ENCODE peak calls at places on chromosomes 16 and 17, in nine cellular contexts. I is left ventricle myocardium inferior; F is HTR-8/SVneo; Y is T1000; P is stimulated activated CD4-positive, alpha-beta T cell treated with anti-CD3 and anti-CD28 coated beads, Interleukin-2, amount 100 ng/mL, for 24 hours; V is activated T-helper 1 cell treated with anti-CD3 and anti-CD28 coated beads, Interleukin-2, amount 50 U/mL, for 16 hours; Q is stimulated activated CD8-positive, alpha-beta memory T cell treated with anti-CD3 and anti-CD28 coated beads, Interleukin-15, amount 100 ng/mL, for 24 hours; E is NCI-H1105 treated with DMSO at 0.1 percent for 48 hours; G is NCI-H1092. X is an unnamed sample.
A peak's percentile ranks its signal among the peaks of the same experiment; 100 is the strongest.

GRCh38 chr16:19299565-19299964 is 14.0 kb downstream of the CLEC19A start:
- DNase-seq in F (no peak), G (no peak), Q (no peak), Y (no peak), P (no peak), E (no peak), V (no peak), I (no peak), X (no peak)

GRCh38 chr17:47324224-47325020 is 667 bp downstream of the EFCAB13 start:
- DNase-seq in V (peak; percentile 7), I (peak; percentile 65), Y (peak; percentile 60), E (peak; percentile 77), P (peak; percentile 51), F (peak; percentile 50), G (peak; percentile 26), Q (no peak), X (no peak)

GRCh38 chr17:73710095-73710592 is 65.9 kb upstream of the SDK2 start:
- DNase-seq in G (peak; percentile 57), F (peak; percentile 71), Q (peak; percentile 20), P (peak; percentile 70), V (peak; percentile 28), E (peak; percentile 29), Y (no peak), I (peak; percentile 55), X (no peak)

GRCh38 chr17:50129303-50129945 is 536 bp downstream of the SAMD14 start:
- DNase-seq in V (no peak), I (no peak), P (peak; percentile 38), Q (no peak), E (peak; percentile 5), Y (no peak), G (no peak), F (no peak), X (no peak)

GRCh38 chr16:65515193-65515592 is 393.3 kb upstream of the CDH11 start:
- DNase-seq in G (no peak), P (no peak), I (no peak), V (no peak), F (no peak), Y (no peak), E (no peak), Q (no peak), X (no peak)

GRCh38 chr17:7041607-7042506 is 2.0 kb downstream of the SLC16A11 start:
- DNase-seq in I (no peak), E (no peak), F (no peak), P (peak; percentile 32), G (no peak), Q (no peak), V (no peak), Y (no peak), X (no peak)

GRCh38 chr17:28574536-28574935 is 2.2 kb downstream of the ALDOC start:
- DNase-seq in I (no peak), P (no peak), Q (no peak), V (no peak), F (no peak), E (no peak), G (no peak), Y (no peak), X (no peak)

GRCh38 chr16:1890701-1891035 is 18.7 kb upstream of the MEIOB start:
- DNase-seq in I (no peak), E (peak; percentile 6), Q (no peak), F (no peak), G (peak; percentile 43), P (no peak), V (no peak), Y (no peak), X (no peak)

GRCh38 chr17:39730095-39730921 is at the start of gene MIEN1:
- DNase-seq in I (peak; percentile 92), V (peak; percentile 92), G (peak; percentile 83), Y (peak; percentile 91), F (peak; percentile 94), P (peak; percentile 96), E (peak; percentile 68), Q (peak; percentile 98), X (no peak)

GRCh38 chr16:50152386-50152806 is 710 bp upstream of the TENT4B start:
- DNase-seq in Q (peak; percentile 31), Y (no peak), E (peak; percentile 49), F (peak; percentile 25), I (peak; percentile 37), P (peak; percentile 78), G (peak; percentile 60), V (peak; percentile 57), X (no peak)

GRCh38 chr16:75317101-75317522 is 65.7 kb upstream of the BCAR1 start:
- DNase-seq in V (no peak), Q (no peak), F (no peak), G (no peak), I (peak; percentile 20), Y (no peak), P (no peak), E (no peak), X (no peak)

GRCh38 chr17:47615766-47616424 is 33.8 kb upstream of the KPNB1 start:
- DNase-seq in V (no peak), P (no peak), G (peak; percentile 10), F (peak; percentile 64), Q (no peak), Y (no peak), E (peak; percentile 48), I (no peak), X (peak; percentile 45)

GRCh38 chr17:2183346-2183745 is 120.2 kb downstream of the SMG6 start:
- DNase-seq in Y (no peak), Q (no peak), P (no peak), E (no peak), F (no peak), G (no peak), I (no peak), V (no peak), X (no peak)

GRCh38 chr16:80105160-80105559 is 435.6 kb upstream of the DYNLRB2 start:
- DNase-seq in V (no peak), I (no peak), E (no peak), P (no peak), G (no peak), Y (no peak), Q (no peak), F (no peak), X (no peak)

GRCh38 chr17:76726766-76727718 is at the start of gene METTL23:
- DNase-seq in P (peak; percentile 81), Y (peak; percentile 81), F (peak; percentile 84), G (peak; percentile 58), V (no peak), E (peak; percentile 40), Q (peak; percentile 74), I (peak; percentile 87), X (no peak)

GRCh38 chr17:81831957-81832607 is 1.0 kb downstream of the MCRIP1 start:
- DNase-seq in V (peak; percentile 30), Y (no peak), G (no peak), I (no peak), Q (peak; percentile 11), P (peak; percentile 49), F (peak; percentile 21), E (no peak), X (no peak)

GRCh38 chr16:83899272-83899897 is 470 bp downstream of the MLYCD start:
- DNase-seq in G (peak; percentile 21), F (peak; percentile 39), P (peak; percentile 50), E (no peak), Y (no peak), I (peak; percentile 49), Q (peak; percentile 2), V (peak; percentile 15), X (no peak)

GRCh38 chr17:9142772-9143494 is 121.6 kb downstream of the NTN1 start:
- DNase-seq in F (no peak), I (no peak), P (no peak), Y (no peak), E (no peak), V (no peak), G (no peak), Q (no peak), X (no peak)

GRCh38 chr17:48616719-48617514 is 1.8 kb upstream of the HOXB8 start:
- DNase-seq in E (no peak), P (no peak), Y (no peak), I (no peak), Q (no peak), V (no peak), G (no peak), F (no peak), X (no peak)

GRCh38 chr17:73757324-73757942 is 113.2 kb upstream of the SDK2 start:
- DNase-seq in V (no peak), Y (no peak), I (no peak), E (peak; percentile 98), P (no peak), F (no peak), Q (no peak), G (peak; percentile 92), X (no peak)

GRCh38 chr17:34598161-34598776 is 18.9 kb downstream of the TMEM132E start:
- DNase-seq in Y (no peak), I (no peak), E (peak; percentile 40), V (no peak), P (no peak), G (no peak), F (no peak), Q (no peak), X (no peak)

GRCh38 chr17:34291721-34292348 is 6.3 kb downstream of the CCL11 start:
- DNase-seq in P (no peak), Y (no peak), Q (no peak), F (no peak), V (no peak), I (no peak), E (no peak), G (no peak), X (no peak)

GRCh38 chr17:57707892-57708291 is 37.2 kb downstream of the CCDC182 start:
- DNase-seq in E (no peak), Y (no peak), G (peak; percentile 38), I (no peak), P (no peak), V (no peak), F (peak; percentile 52), Q (no peak), X (no peak)

GRCh38 chr16:57194512-57194911 is 8.4 kb downstream of the RSPRY1 start:
- DNase-seq in I (no peak), E (no peak), F (peak; percentile 80), P (no peak), Y (no peak), G (no peak), V (no peak), Q (no peak), X (peak; percentile 85)

GRCh38 chr17:5282639-5283217 is 644 bp downstream of the RABEP1 start:
- DNase-seq in P (peak; percentile 53), Q (peak; percentile 23), Y (no peak), E (no peak), V (peak; percentile 25), I (peak; percentile 22), F (no peak), G (no peak), X (no peak)

GRCh38 chr16:83799336-83799735 is 8.4 kb upstream of the HSBP1 start:
- DNase-seq in Y (no peak), G (no peak), E (no peak), I (no peak), F (no peak), P (no peak), V (no peak), Q (no peak), X (no peak)

GRCh38 chr16:86219655-86220445 is 290.5 kb upstream of the FOXF1 start:
- DNase-seq in Y (no peak), V (no peak), P (no peak), I (no peak), G (no peak), Q (no peak), E (no peak), F (no peak), X (no peak)

GRCh38 chr16:78383118-78383517 is 283.7 kb downstream of the WWOX start:
- DNase-seq in I (no peak), E (no peak), Q (no peak), F (no peak), G (no peak), Y (no peak), V (no peak), P (no peak), X (no peak)

GRCh38 chr16:53821957-53822625 is 118.1 kb downstream of the FTO start:
- DNase-seq in G (no peak), F (peak; percentile 53), I (no peak), Y (no peak), P (no peak), V (no peak), Q (no peak), E (no peak), X (peak; percentile 75)

GRCh38 chr17:14813649-14814048 is 451.5 kb downstream of the PMP22 start:
- DNase-seq in F (no peak), P (peak; percentile 6), Y (no peak), Q (no peak), G (no peak), V (no peak), I (no peak), E (peak; percentile 1), X (no peak)

GRCh38 chr17:7060165-7060890 is 16.4 kb upstream of the SLC16A11 start:
- DNase-seq in Y (peak; percentile 61), Q (no peak), P (peak; percentile 56), V (no peak), E (no peak), G (no peak), I (no peak), F (peak; percentile 73), X (peak; percentile 8)